ENCODE peak calls at places on chromosome 19, in seven cellular contexts. L is gastrocnemius medialis, V is kidney epithelial cell, F is ovary, C is tibial artery, N is uterus, G is tibial nerve. X is an unnamed sample.

GRCh38 chr19:14347999-14348889 is 33.0 kb upstream of the ADGRE5 start:
- DNase-seq in N (peak), L (peak), V (no peak), G (peak), C (peak), F (peak), X (no peak)

GRCh38 chr19:47445937-47446402 is 25.7 kb downstream of the SLC8A2 start:
- DNase-seq in N (peak), F (peak), G (no peak), L (no peak), V (no peak), C (no peak), X (no peak)

GRCh38 chr19:11205939-11206570 is 8.7 kb upstream of the KANK2 start:
- DNase-seq in N (no peak), F (no peak), V (no peak), G (no peak), C (no peak), L (no peak), X (no peak)

GRCh38 chr19:56566904-56567273 is 379 bp upstream of the ZNF470 start:
- DNase-seq in F (no peak), L (no peak), V (no peak), G (peak), C (peak), N (peak), X (no peak)

GRCh38 chr19:49930483-49931011 is 1.2 kb upstream of the NUP62 start:
- DNase-seq in C (no peak), N (peak), L (peak), F (peak), V (no peak), G (peak), X (no peak)

GRCh38 chr19:8811315-8812172 is 20.6 kb downstream of the ZNF558 start:
- DNase-seq in L (no peak), G (no peak), C (no peak), N (no peak), V (no peak), F (no peak), X (no peak)

GRCh38 chr19:41584260-41584810 is 8.4 kb downstream of the CEACAM21 start:
- DNase-seq in N (no peak), V (no peak), L (no peak), G (no peak), C (no peak), F (no peak), X (no peak)

GRCh38 chr19:39444598-39445257 is 654 bp upstream of the SUPT5H start:
- DNase-seq in C (no peak), L (no peak), V (no peak), G (no peak), F (peak), N (no peak), X (no peak)

GRCh38 chr19:2047449-2048103 is 3.5 kb downstream of the MKNK2 start:
- DNase-seq in G (no peak), N (no peak), F (peak), V (no peak), C (peak), L (peak), X (no peak)

GRCh38 chr19:19381007-19381926 is 24.2 kb upstream of the GATAD2A start:
- DNase-seq in N (no peak), G (no peak), C (no peak), F (no peak), V (no peak), L (no peak), X (no peak)

GRCh38 chr19:34254552-34255432 is at the start of gene GARRE1:
- DNase-seq in V (no peak), F (peak), L (no peak), G (no peak), C (no peak), N (peak), X (no peak)

GRCh38 chr19:13014921-13015280 is 19.6 kb downstream of the NFIX start:
- DNase-seq in L (no peak), F (no peak), G (no peak), C (no peak), N (no peak), V (no peak), X (no peak)

GRCh38 chr19:13398780-13399726 is 107.2 kb downstream of the CACNA1A start:
- DNase-seq in F (no peak), C (no peak), V (peak), L (no peak), G (no peak), N (no peak), X (peak)

GRCh38 chr19:2815923-2816322 is 3.7 kb upstream of the ZNF554 start:
- DNase-seq in V (no peak), F (no peak), G (no peak), N (no peak), L (no peak), C (no peak), X (no peak)

DNA sequence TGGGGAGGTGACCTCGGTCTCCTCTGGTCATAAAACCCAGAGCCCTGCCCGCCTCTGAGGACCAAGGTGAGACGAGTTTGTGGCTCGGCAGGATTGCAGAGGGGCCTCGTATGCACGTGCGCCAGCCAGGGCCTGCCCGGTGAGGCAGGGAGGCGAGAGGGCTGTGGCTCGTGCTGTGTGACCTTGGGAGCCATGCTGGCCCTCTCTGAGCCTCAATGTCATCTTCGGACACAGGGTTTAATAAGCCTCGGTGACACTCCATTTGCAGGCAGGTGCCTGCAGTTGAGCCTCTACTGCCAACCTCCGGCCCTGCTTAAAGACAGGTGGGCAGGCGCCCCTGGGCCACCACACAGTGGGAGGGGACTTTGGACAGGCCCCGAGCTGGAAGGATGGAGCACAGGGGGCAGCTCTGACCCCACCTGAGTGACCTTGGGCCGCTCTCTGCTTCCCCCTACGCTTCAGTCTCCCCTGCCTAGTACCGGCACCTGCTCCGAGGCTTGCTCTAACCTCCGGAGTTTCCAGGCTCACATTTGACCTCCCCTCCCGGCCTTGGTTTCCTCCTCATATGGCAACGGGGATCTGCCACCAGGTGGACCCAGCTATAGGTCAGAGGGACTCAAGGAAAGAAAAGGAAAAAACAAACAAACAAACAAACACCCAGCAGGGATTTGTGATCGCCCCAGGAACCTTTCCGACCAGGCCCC is 3.2 kb downstream of the ZBTB7A start:
- DNase-seq in N (no peak), F (peak), C (no peak), L (peak), V (no peak), G (no peak), X (no peak)
- TF ChIP-seq CTCF in N (no peak), F (peak), C (no peak), L (peak), V (peak), G (no peak), X (peak)

GRCh38 chr19:36128392-36128736 is 11.5 kb upstream of the CAPNS1 start:
- DNase-seq in C (no peak), F (no peak), V (no peak), G (no peak), N (no peak), L (no peak), X (no peak)
- H3K4me3 ChIP-seq in C (peak), F (peak), V (peak), G (peak), N (peak), L (peak), X (peak)

GRCh38 chr19:45781282-45782161 is 768 bp downstream of the DMPK start:
- DNase-seq in V (no peak), N (no peak), G (no peak), C (peak), L (peak), F (peak), X (no peak)
- TF ChIP-seq CTCF in V (no peak), N (no peak), G (no peak), C (no peak), L (no peak), F (no peak), X (no peak)

DNA sequence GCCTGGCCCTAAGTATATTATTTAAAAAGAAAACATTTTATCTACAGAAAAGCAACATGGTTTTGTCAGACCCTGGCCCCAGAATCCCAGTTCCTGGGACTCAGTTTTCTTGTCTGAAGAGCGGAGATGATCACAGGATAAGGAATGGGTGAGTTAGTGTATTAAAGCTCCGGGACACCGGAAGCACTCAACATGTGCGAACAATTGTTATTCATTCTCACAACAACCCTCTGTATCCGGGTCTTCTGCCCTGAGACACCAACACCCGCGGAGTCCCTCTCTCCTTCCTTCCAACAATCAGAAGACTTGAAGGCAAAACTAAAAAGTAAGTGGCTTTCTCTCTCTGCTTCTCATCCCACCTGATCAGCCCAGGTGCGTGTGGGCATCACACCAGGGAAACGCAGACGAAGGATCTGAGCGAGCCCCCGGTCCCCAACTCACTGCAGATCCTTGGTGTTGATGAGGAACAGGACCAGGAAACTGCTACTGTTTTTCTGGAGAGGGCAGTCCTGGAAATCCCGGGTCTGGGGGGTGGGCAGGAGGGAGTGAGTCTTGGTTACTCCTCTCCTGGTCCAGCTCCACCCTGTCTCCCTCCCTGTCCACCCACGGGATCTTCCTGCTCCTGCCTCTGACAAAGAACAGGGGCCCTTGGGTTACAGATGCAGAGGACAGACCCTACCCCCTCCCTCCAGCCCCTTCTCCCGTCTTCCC is 2.0 kb downstream of the GPR108 start:
- DNase-seq in V (no peak), C (no peak), F (peak), G (no peak), L (no peak), N (no peak), X (no peak)
- H3K4me3 ChIP-seq in V (no peak), C (no peak), F (no peak), G (no peak), L (no peak), N (no peak), X (no peak)

DNA sequence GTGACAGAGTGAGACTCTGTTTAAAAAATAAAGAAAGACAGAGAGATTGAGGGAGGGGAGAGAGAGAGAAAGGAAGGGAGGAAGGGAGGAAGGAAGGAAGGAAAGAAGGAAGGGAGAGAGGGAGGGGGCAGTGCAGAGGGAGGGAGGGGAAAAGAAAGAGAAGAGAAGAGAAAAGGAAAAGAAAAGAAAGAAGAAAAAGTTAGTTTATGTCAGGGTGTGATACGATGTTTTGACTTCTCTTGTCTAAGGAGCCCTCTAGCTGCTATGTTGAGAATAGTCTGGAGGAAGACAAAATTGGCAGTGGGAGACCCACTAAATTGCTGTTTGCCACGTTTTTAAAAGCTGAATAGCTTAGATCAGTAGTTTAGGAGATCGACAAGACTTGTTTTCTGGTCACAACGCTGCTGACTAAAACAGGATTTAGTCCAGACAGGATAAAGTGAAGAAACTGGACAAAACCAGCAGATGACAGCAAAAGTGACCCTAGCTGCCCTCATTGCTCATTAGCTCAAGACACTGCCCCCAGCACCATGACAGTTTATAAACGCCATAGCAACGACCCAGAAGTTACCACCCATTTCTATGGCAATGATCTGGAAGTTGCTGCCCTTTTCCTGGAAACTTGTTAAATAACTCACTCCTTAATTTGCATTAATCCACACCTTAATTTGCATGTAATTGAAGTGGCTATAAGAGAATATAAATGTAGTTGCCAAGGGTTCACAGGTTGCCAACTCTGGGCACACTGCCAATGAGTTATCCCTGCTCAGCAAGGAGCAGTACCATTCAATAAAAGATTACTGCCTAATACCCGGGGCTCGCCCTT is 11.1 kb downstream of the TEX101 start:
- DNase-seq in C (no peak), N (no peak), L (no peak), V (no peak), G (no peak), F (no peak), X (no peak)
- TF ChIP-seq CTCF in C (no peak), N (no peak), L (no peak), V (peak), G (peak), F (no peak), X (peak)

X was measured in AG09309.